ENCODE peak calls at places on chromosomes 5 and 9, in nine cellular contexts. One of them, this sample, is unnamed.

GRCh38 chr5:140398379-140398811 is 3.2 kb upstream of the ANKHD1 start:
- DNase-seq in NCI-H510A treated with DMSO at 0.1 percent for 48 hours: no peak
- DNase-seq in ovary: no peak
- DNase-seq in testis: no peak
- DNase-seq in MCF 10A: peak
- DNase-seq in NCI-H1436: no peak
- DNase-seq in HEK293T: no peak
- DNase-seq in foreskin fibroblast: peak
- DNase-seq in activated CD4-positive, alpha-beta T cell treated with anti-CD3 and anti-CD28 coated beads, Interleukin-2, amount 50 U/mL, for 1 hour: no peak
- DNase-seq in this sample: no peak

GRCh38 chr9:122065923-122066629 is 27.0 kb downstream of the TTLL11 start:
- DNase-seq in testis: no peak
- DNase-seq in foreskin fibroblast: no peak
- DNase-seq in activated CD4-positive, alpha-beta T cell treated with anti-CD3 and anti-CD28 coated beads, Interleukin-2, amount 50 U/mL, for 1 hour: no peak
- DNase-seq in MCF 10A: peak
- DNase-seq in ovary: no peak
- DNase-seq in NCI-H510A treated with DMSO at 0.1 percent for 48 hours: no peak
- DNase-seq in NCI-H1436: no peak
- DNase-seq in HEK293T: no peak
- DNase-seq in this sample: no peak

GRCh38 chr9:98380065-98380681 is 124.7 kb upstream of the TBC1D2 start:
- DNase-seq in activated CD4-positive, alpha-beta T cell treated with anti-CD3 and anti-CD28 coated beads, Interleukin-2, amount 50 U/mL, for 1 hour: no peak
- DNase-seq in NCI-H1436: no peak
- DNase-seq in ovary: no peak
- DNase-seq in MCF 10A: no peak
- DNase-seq in foreskin fibroblast: peak
- DNase-seq in NCI-H510A treated with DMSO at 0.1 percent for 48 hours: no peak
- DNase-seq in HEK293T: no peak
- DNase-seq in testis: peak
- DNase-seq in this sample: no peak

GRCh38 chr9:93670208-93671029 is 94.0 kb downstream of the PHF2 start:
- DNase-seq in MCF 10A: no peak
- DNase-seq in NCI-H1436: no peak
- DNase-seq in testis: peak
- DNase-seq in NCI-H510A treated with DMSO at 0.1 percent for 48 hours: no peak
- DNase-seq in activated CD4-positive, alpha-beta T cell treated with anti-CD3 and anti-CD28 coated beads, Interleukin-2, amount 50 U/mL, for 1 hour: no peak
- DNase-seq in HEK293T: no peak
- DNase-seq in foreskin fibroblast: peak
- DNase-seq in ovary: peak
- DNase-seq in this sample: no peak

GRCh38 chr5:138386290-138386689 is 33.8 kb downstream of the KDM3B start:
- DNase-seq in ovary: no peak
- DNase-seq in activated CD4-positive, alpha-beta T cell treated with anti-CD3 and anti-CD28 coated beads, Interleukin-2, amount 50 U/mL, for 1 hour: no peak
- DNase-seq in foreskin fibroblast: no peak
- DNase-seq in NCI-H510A treated with DMSO at 0.1 percent for 48 hours: no peak
- DNase-seq in MCF 10A: no peak
- DNase-seq in HEK293T: no peak
- DNase-seq in testis: peak
- DNase-seq in NCI-H1436: no peak
- DNase-seq in this sample: no peak

GRCh38 chr9:114017741-114018715 is 60.1 kb downstream of the AMBP start:
- DNase-seq in ovary: no peak
- DNase-seq in NCI-H510A treated with DMSO at 0.1 percent for 48 hours: no peak
- DNase-seq in foreskin fibroblast: no peak
- DNase-seq in HEK293T: no peak
- DNase-seq in NCI-H1436: no peak
- DNase-seq in testis: peak
- DNase-seq in MCF 10A: no peak
- DNase-seq in activated CD4-positive, alpha-beta T cell treated with anti-CD3 and anti-CD28 coated beads, Interleukin-2, amount 50 U/mL, for 1 hour: no peak
- DNase-seq in this sample: no peak

GRCh38 chr5:180114304-180115003 is 42.9 kb upstream of the RNF130 start:
- DNase-seq in activated CD4-positive, alpha-beta T cell treated with anti-CD3 and anti-CD28 coated beads, Interleukin-2, amount 50 U/mL, for 1 hour: no peak
- DNase-seq in NCI-H510A treated with DMSO at 0.1 percent for 48 hours: no peak
- DNase-seq in testis: no peak
- DNase-seq in ovary: no peak
- DNase-seq in MCF 10A: no peak
- DNase-seq in foreskin fibroblast: no peak
- DNase-seq in HEK293T: no peak
- DNase-seq in NCI-H1436: no peak
- DNase-seq in this sample: no peak

GRCh38 chr5:54186912-54187445 is 123.4 kb downstream of the ARL15 start:
- DNase-seq in HEK293T: no peak
- DNase-seq in activated CD4-positive, alpha-beta T cell treated with anti-CD3 and anti-CD28 coated beads, Interleukin-2, amount 50 U/mL, for 1 hour: no peak
- DNase-seq in foreskin fibroblast: peak
- DNase-seq in ovary: no peak
- DNase-seq in MCF 10A: no peak
- DNase-seq in NCI-H1436: no peak
- DNase-seq in NCI-H510A treated with DMSO at 0.1 percent for 48 hours: no peak
- DNase-seq in testis: peak
- DNase-seq in this sample: no peak

GRCh38 chr9:3809724-3810123 is 283.9 kb upstream of the RFX3 start:
- DNase-seq in HEK293T: no peak
- DNase-seq in NCI-H510A treated with DMSO at 0.1 percent for 48 hours: no peak
- DNase-seq in NCI-H1436: no peak
- DNase-seq in testis: no peak
- DNase-seq in foreskin fibroblast: peak
- DNase-seq in ovary: no peak
- DNase-seq in MCF 10A: peak
- DNase-seq in activated CD4-positive, alpha-beta T cell treated with anti-CD3 and anti-CD28 coated beads, Interleukin-2, amount 50 U/mL, for 1 hour: no peak
- DNase-seq in this sample: no peak

GRCh38 chr9:122346478-122347347 is 24.1 kb upstream of the PTGS1 start:
- DNase-seq in testis: peak
- DNase-seq in activated CD4-positive, alpha-beta T cell treated with anti-CD3 and anti-CD28 coated beads, Interleukin-2, amount 50 U/mL, for 1 hour: no peak
- DNase-seq in ovary: peak
- DNase-seq in MCF 10A: no peak
- DNase-seq in foreskin fibroblast: peak
- DNase-seq in HEK293T: no peak
- DNase-seq in NCI-H510A treated with DMSO at 0.1 percent for 48 hours: peak
- DNase-seq in NCI-H1436: no peak
- DNase-seq in this sample: no peak

GRCh38 chr5:150511641-150512367 is 3.9 kb downstream of the NDST1 start:
- DNase-seq in NCI-H510A treated with DMSO at 0.1 percent for 48 hours: no peak
- DNase-seq in testis: no peak
- DNase-seq in NCI-H1436: no peak
- DNase-seq in MCF 10A: peak
- DNase-seq in ovary: peak
- DNase-seq in HEK293T: no peak
- DNase-seq in foreskin fibroblast: peak
- DNase-seq in activated CD4-positive, alpha-beta T cell treated with anti-CD3 and anti-CD28 coated beads, Interleukin-2, amount 50 U/mL, for 1 hour: no peak
- DNase-seq in this sample: no peak

GRCh38 chr9:112774006-112774996 is 23.7 kb downstream of the SNX30 start:
- DNase-seq in NCI-H1436: no peak
- DNase-seq in NCI-H510A treated with DMSO at 0.1 percent for 48 hours: no peak
- DNase-seq in MCF 10A: peak
- DNase-seq in testis: no peak
- DNase-seq in foreskin fibroblast: no peak
- DNase-seq in activated CD4-positive, alpha-beta T cell treated with anti-CD3 and anti-CD28 coated beads, Interleukin-2, amount 50 U/mL, for 1 hour: no peak
- DNase-seq in ovary: no peak
- DNase-seq in HEK293T: no peak
- DNase-seq in this sample: no peak

GRCh38 chr9:117739620-117740347 is 35.6 kb downstream of the TLR4 start:
- DNase-seq in activated CD4-positive, alpha-beta T cell treated with anti-CD3 and anti-CD28 coated beads, Interleukin-2, amount 50 U/mL, for 1 hour: no peak
- DNase-seq in NCI-H1436: no peak
- DNase-seq in HEK293T: no peak
- DNase-seq in MCF 10A: no peak
- DNase-seq in foreskin fibroblast: no peak
- DNase-seq in NCI-H510A treated with DMSO at 0.1 percent for 48 hours: no peak
- DNase-seq in ovary: no peak
- DNase-seq in testis: no peak
- DNase-seq in this sample: no peak

GRCh38 chr5:10460252-10460906 is 18.7 kb downstream of the ROPN1L start:
- DNase-seq in ovary: peak
- DNase-seq in NCI-H510A treated with DMSO at 0.1 percent for 48 hours: no peak
- DNase-seq in activated CD4-positive, alpha-beta T cell treated with anti-CD3 and anti-CD28 coated beads, Interleukin-2, amount 50 U/mL, for 1 hour: no peak
- DNase-seq in foreskin fibroblast: peak
- DNase-seq in NCI-H1436: no peak
- DNase-seq in HEK293T: no peak
- DNase-seq in testis: no peak
- DNase-seq in MCF 10A: peak
- DNase-seq in this sample: no peak

GRCh38 chr9:113564804-113565237 is 101.3 kb downstream of the RGS3 start:
- DNase-seq in NCI-H510A treated with DMSO at 0.1 percent for 48 hours: peak
- DNase-seq in ovary: peak
- DNase-seq in activated CD4-positive, alpha-beta T cell treated with anti-CD3 and anti-CD28 coated beads, Interleukin-2, amount 50 U/mL, for 1 hour: no peak
- DNase-seq in HEK293T: no peak
- DNase-seq in foreskin fibroblast: peak
- DNase-seq in testis: peak
- DNase-seq in NCI-H1436: peak
- DNase-seq in MCF 10A: peak
- DNase-seq in this sample: no peak

GRCh38 chr5:26894719-26895263 is 143.6 kb downstream of the CDH9 start:
- DNase-seq in activated CD4-positive, alpha-beta T cell treated with anti-CD3 and anti-CD28 coated beads, Interleukin-2, amount 50 U/mL, for 1 hour: no peak
- DNase-seq in NCI-H510A treated with DMSO at 0.1 percent for 48 hours: no peak
- DNase-seq in ovary: no peak
- DNase-seq in MCF 10A: no peak
- DNase-seq in testis: no peak
- DNase-seq in foreskin fibroblast: peak
- DNase-seq in HEK293T: no peak
- DNase-seq in NCI-H1436: no peak
- DNase-seq in this sample: no peak

GRCh38 chr5:33046091-33046490 is 335.0 kb downstream of the NPR3 start:
- DNase-seq in activated CD4-positive, alpha-beta T cell treated with anti-CD3 and anti-CD28 coated beads, Interleukin-2, amount 50 U/mL, for 1 hour: no peak
- DNase-seq in NCI-H1436: no peak
- DNase-seq in testis: no peak
- DNase-seq in ovary: no peak
- DNase-seq in MCF 10A: no peak
- DNase-seq in HEK293T: no peak
- DNase-seq in NCI-H510A treated with DMSO at 0.1 percent for 48 hours: no peak
- DNase-seq in foreskin fibroblast: peak
- DNase-seq in this sample: no peak

GRCh38 chr5:146778795-146779579 is 99.6 kb downstream of the PPP2R2B start:
- DNase-seq in foreskin fibroblast: no peak
- DNase-seq in MCF 10A: no peak
- DNase-seq in HEK293T: no peak
- DNase-seq in NCI-H1436: no peak
- DNase-seq in testis: no peak
- DNase-seq in ovary: no peak
- DNase-seq in activated CD4-positive, alpha-beta T cell treated with anti-CD3 and anti-CD28 coated beads, Interleukin-2, amount 50 U/mL, for 1 hour: no peak
- DNase-seq in NCI-H510A treated with DMSO at 0.1 percent for 48 hours: no peak
- DNase-seq in this sample: no peak

GRCh38 chr9:110767559-110768063 is 99.0 kb downstream of the MUSK start:
- DNase-seq in foreskin fibroblast: peak
- DNase-seq in HEK293T: no peak
- DNase-seq in ovary: peak
- DNase-seq in NCI-H1436: no peak
- DNase-seq in testis: peak
- DNase-seq in activated CD4-positive, alpha-beta T cell treated with anti-CD3 and anti-CD28 coated beads, Interleukin-2, amount 50 U/mL, for 1 hour: no peak
- DNase-seq in MCF 10A: no peak
- DNase-seq in NCI-H510A treated with DMSO at 0.1 percent for 48 hours: no peak
- DNase-seq in this sample: no peak

GRCh38 chr9:35306281-35306680 is 144.5 kb downstream of the UNC13B start:
- DNase-seq in NCI-H510A treated with DMSO at 0.1 percent for 48 hours: no peak
- DNase-seq in foreskin fibroblast: peak
- DNase-seq in testis: no peak
- DNase-seq in ovary: no peak
- DNase-seq in HEK293T: no peak
- DNase-seq in activated CD4-positive, alpha-beta T cell treated with anti-CD3 and anti-CD28 coated beads, Interleukin-2, amount 50 U/mL, for 1 hour: no peak
- DNase-seq in NCI-H1436: no peak
- DNase-seq in MCF 10A: no peak
- DNase-seq in this sample: no peak

GRCh38 chr5:180208435-180209081 is 453 bp downstream of the RASGEF1C start:
- DNase-seq in HEK293T: peak
- DNase-seq in NCI-H510A treated with DMSO at 0.1 percent for 48 hours: no peak
- DNase-seq in foreskin fibroblast: peak
- DNase-seq in MCF 10A: no peak
- DNase-seq in activated CD4-positive, alpha-beta T cell treated with anti-CD3 and anti-CD28 coated beads, Interleukin-2, amount 50 U/mL, for 1 hour: no peak
- DNase-seq in testis: no peak
- DNase-seq in NCI-H1436: no peak
- DNase-seq in ovary: no peak
- DNase-seq in this sample: peak

GRCh38 chr5:84228266-84228665 is 156.4 kb downstream of the EDIL3 start:
- DNase-seq in MCF 10A: no peak
- DNase-seq in NCI-H1436: no peak
- DNase-seq in NCI-H510A treated with DMSO at 0.1 percent for 48 hours: no peak
- DNase-seq in activated CD4-positive, alpha-beta T cell treated with anti-CD3 and anti-CD28 coated beads, Interleukin-2, amount 50 U/mL, for 1 hour: no peak
- DNase-seq in HEK293T: no peak
- DNase-seq in ovary: no peak
- DNase-seq in testis: no peak
- DNase-seq in foreskin fibroblast: no peak
- DNase-seq in this sample: no peak

GRCh38 chr5:1246711-1247431 is 21.7 kb downstream of the SLC6A18 start:
- DNase-seq in testis: peak
- DNase-seq in activated CD4-positive, alpha-beta T cell treated with anti-CD3 and anti-CD28 coated beads, Interleukin-2, amount 50 U/mL, for 1 hour: peak
- DNase-seq in ovary: no peak
- DNase-seq in NCI-H510A treated with DMSO at 0.1 percent for 48 hours: no peak
- DNase-seq in MCF 10A: peak
- DNase-seq in NCI-H1436: no peak
- DNase-seq in HEK293T: peak
- DNase-seq in foreskin fibroblast: peak
- DNase-seq in this sample: no peak

GRCh38 chr9:6655036-6655435 is 9.5 kb upstream of the GLDC start:
- DNase-seq in NCI-H1436: no peak
- DNase-seq in testis: no peak
- DNase-seq in foreskin fibroblast: no peak
- DNase-seq in ovary: no peak
- DNase-seq in MCF 10A: no peak
- DNase-seq in HEK293T: no peak
- DNase-seq in activated CD4-positive, alpha-beta T cell treated with anti-CD3 and anti-CD28 coated beads, Interleukin-2, amount 50 U/mL, for 1 hour: no peak
- DNase-seq in NCI-H510A treated with DMSO at 0.1 percent for 48 hours: no peak
- DNase-seq in this sample: no peak

GRCh38 chr5:120464627-120465280 is 654 bp downstream of the PRR16 start:
- DNase-seq in NCI-H510A treated with DMSO at 0.1 percent for 48 hours: peak
- DNase-seq in HEK293T: peak
- DNase-seq in NCI-H1436: no peak
- DNase-seq in foreskin fibroblast: peak
- DNase-seq in MCF 10A: peak
- DNase-seq in activated CD4-positive, alpha-beta T cell treated with anti-CD3 and anti-CD28 coated beads, Interleukin-2, amount 50 U/mL, for 1 hour: no peak
- DNase-seq in ovary: peak
- DNase-seq in testis: peak
- DNase-seq in this sample: no peak

GRCh38 chr5:136811551-136811950 is 446.2 kb upstream of the TRPC7 start:
- DNase-seq in ovary: no peak
- DNase-seq in HEK293T: no peak
- DNase-seq in activated CD4-positive, alpha-beta T cell treated with anti-CD3 and anti-CD28 coated beads, Interleukin-2, amount 50 U/mL, for 1 hour: no peak
- DNase-seq in NCI-H510A treated with DMSO at 0.1 percent for 48 hours: no peak
- DNase-seq in foreskin fibroblast: peak
- DNase-seq in MCF 10A: peak
- DNase-seq in NCI-H1436: no peak
- DNase-seq in testis: no peak
- DNase-seq in this sample: no peak

GRCh38 chr5:179310439-179311090 is 34.7 kb downstream of the ADAMTS2 start:
- DNase-seq in MCF 10A: no peak
- DNase-seq in activated CD4-positive, alpha-beta T cell treated with anti-CD3 and anti-CD28 coated beads, Interleukin-2, amount 50 U/mL, for 1 hour: no peak
- DNase-seq in HEK293T: no peak
- DNase-seq in testis: no peak
- DNase-seq in NCI-H1436: no peak
- DNase-seq in foreskin fibroblast: no peak
- DNase-seq in NCI-H510A treated with DMSO at 0.1 percent for 48 hours: no peak
- DNase-seq in ovary: peak
- DNase-seq in this sample: no peak

GRCh38 chr5:83608122-83608521 is 112.5 kb downstream of the HAPLN1 start:
- DNase-seq in foreskin fibroblast: peak
- DNase-seq in NCI-H1436: peak
- DNase-seq in testis: peak
- DNase-seq in NCI-H510A treated with DMSO at 0.1 percent for 48 hours: peak
- DNase-seq in activated CD4-positive, alpha-beta T cell treated with anti-CD3 and anti-CD28 coated beads, Interleukin-2, amount 50 U/mL, for 1 hour: no peak
- DNase-seq in ovary: no peak
- DNase-seq in MCF 10A: peak
- DNase-seq in HEK293T: peak
- DNase-seq in this sample: no peak

GRCh38 chr5:19771174-19771835 is 216.7 kb downstream of the CDH18 start:
- DNase-seq in ovary: no peak
- DNase-seq in NCI-H1436: no peak
- DNase-seq in testis: no peak
- DNase-seq in NCI-H510A treated with DMSO at 0.1 percent for 48 hours: no peak
- DNase-seq in HEK293T: peak
- DNase-seq in activated CD4-positive, alpha-beta T cell treated with anti-CD3 and anti-CD28 coated beads, Interleukin-2, amount 50 U/mL, for 1 hour: no peak
- DNase-seq in MCF 10A: no peak
- DNase-seq in foreskin fibroblast: no peak
- DNase-seq in this sample: no peak

GRCh38 chr9:132182609-132183073 is 20.8 kb downstream of the NTNG2 start:
- DNase-seq in testis: peak
- DNase-seq in ovary: no peak
- DNase-seq in MCF 10A: no peak
- DNase-seq in activated CD4-positive, alpha-beta T cell treated with anti-CD3 and anti-CD28 coated beads, Interleukin-2, amount 50 U/mL, for 1 hour: no peak
- DNase-seq in foreskin fibroblast: no peak
- DNase-seq in NCI-H510A treated with DMSO at 0.1 percent for 48 hours: no peak
- DNase-seq in NCI-H1436: no peak
- DNase-seq in HEK293T: peak
- DNase-seq in this sample: no peak

GRCh38 chr5:164230341-164230740 is 724.9 kb downstream of the MAT2B start:
- DNase-seq in MCF 10A: no peak
- DNase-seq in ovary: no peak
- DNase-seq in NCI-H1436: no peak
- DNase-seq in foreskin fibroblast: no peak
- DNase-seq in NCI-H510A treated with DMSO at 0.1 percent for 48 hours: no peak
- DNase-seq in HEK293T: no peak
- DNase-seq in testis: no peak
- DNase-seq in activated CD4-positive, alpha-beta T cell treated with anti-CD3 and anti-CD28 coated beads, Interleukin-2, amount 50 U/mL, for 1 hour: no peak
- DNase-seq in this sample: no peak